ENCODE peak calls at places on chromosomes 7 and 10, in ten cellular contexts. Z, X, D, B, V, L, T, G, E and N are unnamed samples.

GRCh38 chr7:51102828-51103227 is 213.8 kb downstream of the COBL start:
- DNase-seq in E (no peak), V (no peak), X (no peak), B (no peak), T (no peak), Z (no peak), D (no peak), G (no peak), L (no peak), N (no peak)

GRCh38 chr10:98423691-98424120 is 8.7 kb upstream of the PYROXD2 start:
- DNase-seq in D (no peak), E (no peak), X (no peak), L (no peak), B (no peak), Z (no peak), V (no peak), G (peak; percentile 20), T (no peak), N (no peak)

GRCh38 chr7:47379629-47380324 is 202.1 kb downstream of the TNS3 start:
- DNase-seq in D (no peak), T (peak; percentile 63), E (peak; percentile 81), V (peak; percentile 85), X (no peak), B (peak; percentile 68), Z (peak; percentile 85), L (peak; percentile 41), G (peak; percentile 80), N (peak; percentile 57)

GRCh38 chr7:80583901-80584300 is 54.5 kb upstream of the CD36 start:
- DNase-seq in X (no peak), D (no peak), V (no peak), L (no peak), G (no peak), Z (peak; percentile 38), B (peak; percentile 12), E (no peak), T (no peak), N (no peak)

GRCh38 chr10:35834916-35835499 is 192.9 kb upstream of the FZD8 start:
- DNase-seq in D (no peak), L (no peak), X (no peak), B (no peak), V (no peak), Z (no peak), T (no peak), E (no peak), G (no peak), N (no peak)

GRCh38 chr7:133575726-133576125 is 322.8 kb downstream of the EXOC4 start:
- DNase-seq in B (no peak), E (no peak), D (no peak), T (no peak), L (no peak), Z (no peak), X (no peak), V (no peak), G (no peak), N (no peak)

GRCh38 chr7:51679358-51679757 is 362.7 kb upstream of the COBL start:
- DNase-seq in L (no peak), Z (no peak), V (no peak), X (no peak), T (no peak), D (no peak), B (no peak), E (no peak), G (no peak), N (no peak)

GRCh38 chr10:68208424-68209042 is 23.4 kb downstream of the ATOH7 start:
- DNase-seq in B (peak; percentile 79), X (no peak), V (no peak), G (no peak), E (no peak), D (peak; percentile 23), T (peak; percentile 52), L (no peak), Z (no peak), N (peak; percentile 79)

GRCh38 chr7:80831996-80832395 is 86.9 kb downstream of the SEMA3C start:
- DNase-seq in T (no peak), G (no peak), B (peak; percentile 36), Z (no peak), X (no peak), E (no peak), V (no peak), L (no peak), D (no peak), N (no peak)

GRCh38 chr7:67361150-67361549 is 364.5 kb downstream of the TYW1 start:
- DNase-seq in E (no peak), Z (no peak), D (no peak), V (no peak), G (no peak), X (no peak), T (no peak), B (no peak), L (no peak), N (no peak)

GRCh38 chr10:116634126-116634975 is 13.6 kb downstream of the PNLIPRP2 start:
- DNase-seq in L (no peak), E (no peak), D (no peak), G (no peak), V (no peak), T (no peak), X (no peak), Z (no peak), B (no peak), N (peak; percentile 1)

GRCh38 chr7:30143748-30144251 is 9.0 kb downstream of the MTURN start:
- DNase-seq in X (no peak), D (peak; percentile 58), L (no peak), G (no peak), E (no peak), T (no peak), Z (no peak), B (peak; percentile 39), V (no peak), N (peak; percentile 75)

GRCh38 chr7:102044984-102045673 is 227.7 kb downstream of the CUX1 start:
- DNase-seq in L (no peak), X (no peak), D (no peak), G (peak; percentile 52), B (peak; percentile 85), Z (peak; percentile 65), V (peak; percentile 72), E (no peak), T (peak; percentile 68), N (no peak)

GRCh38 chr10:13971586-13972475 is 358.9 kb downstream of the FRMD4A start:
- DNase-seq in X (no peak), G (no peak), B (peak; percentile 61), L (no peak), E (no peak), V (no peak), T (no peak), Z (no peak), D (no peak), N (no peak)

GRCh38 chr7:153090209-153090608 is 330.7 kb downstream of the ACTR3B start:
- DNase-seq in B (no peak), Z (no peak), T (no peak), L (no peak), D (no peak), E (no peak), V (no peak), G (no peak), X (no peak), N (no peak)

DNA sequence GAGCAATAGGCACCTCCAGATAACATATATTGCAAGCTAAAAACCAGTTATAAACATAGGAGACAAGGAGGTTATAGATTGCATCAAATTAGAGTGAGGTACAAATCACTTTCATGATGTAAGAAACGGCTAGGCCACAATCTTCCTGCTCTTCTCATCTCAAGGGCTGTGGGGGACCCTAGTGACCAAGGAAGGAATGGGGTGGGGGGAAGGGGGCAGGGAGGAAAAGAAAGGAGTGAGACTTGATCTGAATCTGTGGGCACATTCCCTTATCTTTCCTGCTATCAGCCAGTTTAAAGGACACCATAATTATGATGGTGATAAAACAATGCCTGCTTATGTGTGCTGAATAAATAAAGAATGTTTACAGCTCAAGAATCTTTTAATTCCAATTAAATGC is 2.5 kb downstream of the SKIDA1 start:
- DNase-seq in B (no peak), L (no peak), D (no peak), Z (no peak), T (no peak), E (no peak), V (no peak), X (no peak), G (no peak), N (no peak)
- TF ChIP-seq CTCF in B (no peak), L (no peak), D (no peak), Z (no peak), T (no peak), E (no peak), V (no peak), X (no peak), G (no peak), N (no peak)

GRCh38 chr7:43926193-43927043 is at the start of gene UBE2D4:
- DNase-seq in L (peak; percentile 98), E (peak; percentile 94), B (peak; percentile 65), X (no peak), V (peak; percentile 96), T (peak; percentile 87), Z (peak; percentile 88), D (no peak), G (peak; percentile 88), N (peak; percentile 85)
- TF ChIP-seq CTCF in L (no peak), E (no peak), B (no peak), X (no peak), V (peak; percentile 12), T (no peak), Z (peak; percentile 22), D (no peak), G (no peak), N (no peak)

GRCh38 chr7:157224627-157225026 is 85.9 kb downstream of the UBE3C start:
- DNase-seq in B (peak; percentile 54), T (no peak), V (no peak), D (no peak), G (no peak), X (no peak), Z (no peak), E (no peak), L (no peak), N (no peak)
- TF ChIP-seq CTCF in B (peak; percentile 22), T (no peak), V (no peak), D (no peak), G (no peak), X (no peak), Z (no peak), E (no peak), L (no peak), N (peak; percentile 12)

GRCh38 chr10:3068968-3069737 is 1.8 kb downstream of the PFKP start:
- DNase-seq in B (peak; percentile 31), X (no peak), D (no peak), Z (no peak), T (peak; percentile 61), E (no peak), G (no peak), L (no peak), V (no peak), N (peak; percentile 8)

GRCh38 chr10:3067045-3067858 is at the start of gene PFKP:
- DNase-seq in V (no peak), D (no peak), G (peak; percentile 68), E (peak; percentile 78), X (no peak), B (no peak), L (peak; percentile 88), Z (peak; percentile 50), T (peak; percentile 72), N (peak; percentile 37)

GRCh38 chr10:3067859-3068179 is 471 bp downstream of the PFKP start:
- DNase-seq in V (no peak), L (no peak), D (no peak), X (no peak), B (no peak), Z (no peak), G (no peak), E (no peak), T (no peak), N (no peak)

GRCh38 chr10:3069876-3070275 is 2.5 kb downstream of the PFKP start:
- DNase-seq in Z (no peak), B (no peak), D (no peak), E (no peak), X (no peak), G (no peak), T (no peak), L (no peak), V (no peak), N (no peak)

GRCh38 chr10:3068201-3068967 is 1.0 kb downstream of the PFKP start:
- DNase-seq in B (peak; percentile 72), G (peak; percentile 62), D (no peak), T (peak; percentile 78), E (peak; percentile 81), L (peak; percentile 86), X (no peak), Z (peak; percentile 73), V (peak; percentile 82), N (peak; percentile 50)
- TF ChIP-seq CTCF in B (peak; percentile 33), G (peak; percentile 21), D (no peak), T (no peak), E (no peak), L (peak; percentile 15), X (peak; percentile 23), Z (peak; percentile 44), V (peak; percentile 44), N (peak; percentile 14)